ENCODE peak calls at places on chromosomes 2 and 18, in eight cellular contexts. One of them, this sample, is unnamed.

GRCh38 chr2:181300600-181301291 is 156.4 kb upstream of the ITGA4 start:
- DNase-seq in CD4-positive, alpha-beta T cell: no peak
- DNase-seq in nephron progenitor cell: no peak
- DNase-seq in neural crest cell: no peak
- DNase-seq in right atrium auricular region: no peak
- DNase-seq in cardiac fibroblast: no peak
- DNase-seq in left lung: no peak
- DNase-seq in HFFc6: no peak
- DNase-seq in this sample: no peak

GRCh38 chr18:2981212-2981728 is 31.7 kb downstream of the LPIN2 start:
- DNase-seq in CD4-positive, alpha-beta T cell: no peak
- DNase-seq in nephron progenitor cell: no peak
- DNase-seq in neural crest cell: no peak
- DNase-seq in right atrium auricular region: no peak
- DNase-seq in cardiac fibroblast: peak; percentile 81
- DNase-seq in left lung: no peak
- DNase-seq in HFFc6: peak; percentile 89
- DNase-seq in this sample: no peak

GRCh38 chr2:174336403-174337336 is 1.9 kb downstream of the SP9 start:
- DNase-seq in CD4-positive, alpha-beta T cell: no peak
- DNase-seq in nephron progenitor cell: peak; percentile 67
- DNase-seq in neural crest cell: peak; percentile 51
- DNase-seq in right atrium auricular region: no peak
- DNase-seq in cardiac fibroblast: no peak
- DNase-seq in left lung: peak; percentile 86
- DNase-seq in HFFc6: no peak
- DNase-seq in this sample: peak; percentile 63

GRCh38 chr2:72080286-72081145 is 67.1 kb downstream of the CYP26B1 start:
- DNase-seq in CD4-positive, alpha-beta T cell: no peak
- DNase-seq in nephron progenitor cell: no peak
- DNase-seq in neural crest cell: no peak
- DNase-seq in right atrium auricular region: no peak
- DNase-seq in cardiac fibroblast: no peak
- DNase-seq in left lung: peak; percentile 51
- DNase-seq in HFFc6: no peak
- DNase-seq in this sample: no peak

GRCh38 chr2:14756122-14756541 is 123.6 kb downstream of the LRATD1 start:
- DNase-seq in CD4-positive, alpha-beta T cell: no peak
- DNase-seq in nephron progenitor cell: no peak
- DNase-seq in neural crest cell: no peak
- DNase-seq in right atrium auricular region: no peak
- DNase-seq in cardiac fibroblast: no peak
- DNase-seq in left lung: no peak
- DNase-seq in HFFc6: peak; percentile 19
- DNase-seq in this sample: no peak

GRCh38 chr2:207725815-207726578 is 14.6 kb downstream of the CCNYL1 start:
- DNase-seq in CD4-positive, alpha-beta T cell: no peak
- DNase-seq in nephron progenitor cell: no peak
- DNase-seq in neural crest cell: no peak
- DNase-seq in right atrium auricular region: no peak
- DNase-seq in cardiac fibroblast: no peak
- DNase-seq in left lung: no peak
- DNase-seq in HFFc6: no peak
- DNase-seq in this sample: no peak

GRCh38 chr2:84970956-84971798 is at the start of gene KCMF1:
- DNase-seq in CD4-positive, alpha-beta T cell: peak; percentile 65
- DNase-seq in nephron progenitor cell: peak; percentile 80
- DNase-seq in neural crest cell: peak; percentile 54
- DNase-seq in right atrium auricular region: no peak
- DNase-seq in cardiac fibroblast: peak; percentile 81
- DNase-seq in left lung: peak; percentile 96
- DNase-seq in HFFc6: peak; percentile 55
- DNase-seq in this sample: peak; percentile 79

GRCh38 chr18:32405588-32405987 is 65.1 kb downstream of the GAREM1 start:
- DNase-seq in CD4-positive, alpha-beta T cell: no peak
- DNase-seq in nephron progenitor cell: no peak
- DNase-seq in neural crest cell: no peak
- DNase-seq in right atrium auricular region: no peak
- DNase-seq in cardiac fibroblast: no peak
- DNase-seq in left lung: no peak
- DNase-seq in HFFc6: no peak
- DNase-seq in this sample: no peak

GRCh38 chr18:73663581-73663980 is 484.1 kb downstream of the FBXO15 start:
- DNase-seq in CD4-positive, alpha-beta T cell: no peak
- DNase-seq in nephron progenitor cell: no peak
- DNase-seq in neural crest cell: no peak
- DNase-seq in right atrium auricular region: no peak
- DNase-seq in cardiac fibroblast: no peak
- DNase-seq in left lung: no peak
- DNase-seq in HFFc6: no peak
- DNase-seq in this sample: no peak

GRCh38 chr2:134282638-134283400 is 28.9 kb downstream of the MGAT5 start:
- DNase-seq in CD4-positive, alpha-beta T cell: no peak
- DNase-seq in nephron progenitor cell: no peak
- DNase-seq in neural crest cell: no peak
- DNase-seq in right atrium auricular region: no peak
- DNase-seq in cardiac fibroblast: no peak
- DNase-seq in left lung: no peak
- DNase-seq in HFFc6: no peak
- DNase-seq in this sample: no peak

GRCh38 chr18:70380915-70381896 is 92.4 kb downstream of the SOCS6 start:
- DNase-seq in CD4-positive, alpha-beta T cell: no peak
- DNase-seq in nephron progenitor cell: peak; percentile 34
- DNase-seq in neural crest cell: peak; percentile 42
- DNase-seq in right atrium auricular region: no peak
- DNase-seq in cardiac fibroblast: peak; percentile 26
- DNase-seq in left lung: no peak
- DNase-seq in HFFc6: no peak
- DNase-seq in this sample: no peak

GRCh38 chr2:160736148-160736547 is 242.5 kb upstream of the RBMS1 start:
- DNase-seq in CD4-positive, alpha-beta T cell: no peak
- DNase-seq in nephron progenitor cell: no peak
- DNase-seq in neural crest cell: no peak
- DNase-seq in right atrium auricular region: no peak
- DNase-seq in cardiac fibroblast: no peak
- DNase-seq in left lung: no peak
- DNase-seq in HFFc6: no peak
- DNase-seq in this sample: no peak

GRCh38 chr2:143193121-143193520 is 63.9 kb downstream of the ARHGAP15 start:
- DNase-seq in CD4-positive, alpha-beta T cell: no peak
- DNase-seq in nephron progenitor cell: no peak
- DNase-seq in neural crest cell: no peak
- DNase-seq in right atrium auricular region: no peak
- DNase-seq in cardiac fibroblast: no peak
- DNase-seq in left lung: no peak
- DNase-seq in HFFc6: no peak
- DNase-seq in this sample: no peak

GRCh38 chr2:44655401-44655864 is 286.1 kb upstream of the SIX3 start:
- DNase-seq in CD4-positive, alpha-beta T cell: no peak
- DNase-seq in nephron progenitor cell: no peak
- DNase-seq in neural crest cell: no peak
- DNase-seq in right atrium auricular region: no peak
- DNase-seq in cardiac fibroblast: no peak
- DNase-seq in left lung: no peak
- DNase-seq in HFFc6: no peak
- DNase-seq in this sample: no peak

GRCh38 chr2:151947524-151948165 is 119.4 kb upstream of the ARL5A start:
- DNase-seq in CD4-positive, alpha-beta T cell: no peak
- DNase-seq in nephron progenitor cell: no peak
- DNase-seq in neural crest cell: no peak
- DNase-seq in right atrium auricular region: no peak
- DNase-seq in cardiac fibroblast: peak; percentile 8
- DNase-seq in left lung: no peak
- DNase-seq in HFFc6: no peak
- DNase-seq in this sample: no peak

GRCh38 chr2:175807031-175807873 is 194.8 kb downstream of the LNPK start:
- DNase-seq in CD4-positive, alpha-beta T cell: no peak
- DNase-seq in nephron progenitor cell: no peak
- DNase-seq in neural crest cell: no peak
- DNase-seq in right atrium auricular region: no peak
- DNase-seq in cardiac fibroblast: peak; percentile 5
- DNase-seq in left lung: no peak
- DNase-seq in HFFc6: peak; percentile 87
- DNase-seq in this sample: no peak

GRCh38 chr18:58201728-58202405 is 157.8 kb downstream of the NEDD4L start:
- DNase-seq in CD4-positive, alpha-beta T cell: no peak
- DNase-seq in nephron progenitor cell: no peak
- DNase-seq in neural crest cell: no peak
- DNase-seq in right atrium auricular region: no peak
- DNase-seq in cardiac fibroblast: no peak
- DNase-seq in left lung: no peak
- DNase-seq in HFFc6: no peak
- DNase-seq in this sample: no peak

GRCh38 chr2:55894720-55895119 is 28.9 kb downstream of the EFEMP1 start:
- DNase-seq in CD4-positive, alpha-beta T cell: no peak
- DNase-seq in nephron progenitor cell: no peak
- DNase-seq in neural crest cell: no peak
- DNase-seq in right atrium auricular region: no peak
- DNase-seq in cardiac fibroblast: no peak
- DNase-seq in left lung: no peak
- DNase-seq in HFFc6: no peak
- DNase-seq in this sample: no peak

GRCh38 chr2:98739020-98739419 is 8.1 kb upstream of the MGAT4A start:
- DNase-seq in CD4-positive, alpha-beta T cell: no peak
- DNase-seq in nephron progenitor cell: no peak
- DNase-seq in neural crest cell: no peak
- DNase-seq in right atrium auricular region: no peak
- DNase-seq in cardiac fibroblast: no peak
- DNase-seq in left lung: no peak
- DNase-seq in HFFc6: no peak
- DNase-seq in this sample: no peak

GRCh38 chr18:24799720-24800119 is 339.3 kb downstream of the HRH4 start:
- DNase-seq in CD4-positive, alpha-beta T cell: no peak
- DNase-seq in nephron progenitor cell: no peak
- DNase-seq in neural crest cell: no peak
- DNase-seq in right atrium auricular region: no peak
- DNase-seq in cardiac fibroblast: no peak
- DNase-seq in left lung: no peak
- DNase-seq in HFFc6: no peak
- DNase-seq in this sample: no peak

GRCh38 chr18:24801011-24801410 is 340.6 kb downstream of the HRH4 start:
- DNase-seq in CD4-positive, alpha-beta T cell: no peak
- DNase-seq in nephron progenitor cell: no peak
- DNase-seq in neural crest cell: no peak
- DNase-seq in right atrium auricular region: no peak
- DNase-seq in cardiac fibroblast: no peak
- DNase-seq in left lung: no peak
- DNase-seq in HFFc6: no peak
- DNase-seq in this sample: no peak

GRCh38 chr18:24802439-24802838 is 342.0 kb downstream of the HRH4 start:
- DNase-seq in CD4-positive, alpha-beta T cell: no peak
- DNase-seq in nephron progenitor cell: no peak
- DNase-seq in neural crest cell: no peak
- DNase-seq in right atrium auricular region: no peak
- DNase-seq in cardiac fibroblast: no peak
- DNase-seq in left lung: no peak
- DNase-seq in HFFc6: no peak
- DNase-seq in this sample: no peak

GRCh38 chr18:24797987-24798386 is 337.6 kb downstream of the HRH4 start:
- DNase-seq in CD4-positive, alpha-beta T cell: no peak
- DNase-seq in nephron progenitor cell: no peak
- DNase-seq in neural crest cell: no peak
- DNase-seq in right atrium auricular region: no peak
- DNase-seq in cardiac fibroblast: no peak
- DNase-seq in left lung: no peak
- DNase-seq in HFFc6: no peak
- DNase-seq in this sample: no peak

DNA sequence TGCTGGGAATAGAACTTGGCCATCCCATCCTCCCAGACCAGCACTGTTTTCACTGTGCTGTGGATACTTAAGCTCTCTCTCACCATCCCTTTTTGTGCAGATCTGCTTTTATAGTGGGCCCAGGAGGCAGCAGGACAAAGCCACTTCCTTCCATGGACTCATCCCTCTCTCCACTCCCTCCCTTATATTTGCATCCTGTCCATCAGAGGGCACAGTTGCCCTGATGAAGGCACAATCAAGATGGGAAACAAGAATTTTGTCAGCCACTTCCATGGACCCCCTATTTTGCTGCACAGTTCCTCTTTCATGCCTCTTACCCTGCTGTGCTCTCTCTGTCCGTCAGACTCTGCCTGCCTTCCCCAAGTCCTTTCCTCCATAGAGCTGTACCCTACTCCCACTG is 338.7 kb downstream of the HRH4 start:
- DNase-seq in CD4-positive, alpha-beta T cell: no peak
- DNase-seq in nephron progenitor cell: no peak
- DNase-seq in neural crest cell: no peak
- DNase-seq in right atrium auricular region: no peak
- DNase-seq in cardiac fibroblast: no peak
- DNase-seq in left lung: no peak
- DNase-seq in HFFc6: no peak
- DNase-seq in this sample: no peak
- TF ChIP-seq CTCF in CD4-positive, alpha-beta T cell: no peak
- TF ChIP-seq CTCF in nephron progenitor cell: no peak
- TF ChIP-seq CTCF in neural crest cell: peak; percentile 13
- TF ChIP-seq CTCF in right atrium auricular region: no peak
- TF ChIP-seq CTCF in cardiac fibroblast: no peak
- TF ChIP-seq CTCF in left lung: no peak
- TF ChIP-seq CTCF in HFFc6: no peak
- TF ChIP-seq CTCF in this sample: no peak

GRCh38 chr18:42030586-42031182 is 75.7 kb downstream of the PIK3C3 start:
- DNase-seq in CD4-positive, alpha-beta T cell: no peak
- DNase-seq in nephron progenitor cell: peak; percentile 33
- DNase-seq in neural crest cell: peak; percentile 12
- DNase-seq in right atrium auricular region: no peak
- DNase-seq in cardiac fibroblast: peak; percentile 31
- DNase-seq in left lung: no peak
- DNase-seq in HFFc6: peak; percentile 23
- DNase-seq in this sample: peak; percentile 57
- TF ChIP-seq CTCF in CD4-positive, alpha-beta T cell: peak; percentile 14
- TF ChIP-seq CTCF in nephron progenitor cell: peak; percentile 50
- TF ChIP-seq CTCF in neural crest cell: peak; percentile 66
- TF ChIP-seq CTCF in right atrium auricular region: peak; percentile 19
- TF ChIP-seq CTCF in cardiac fibroblast: peak; percentile 75
- TF ChIP-seq CTCF in left lung: peak; percentile 13
- TF ChIP-seq CTCF in HFFc6: peak; percentile 82
- TF ChIP-seq CTCF in this sample: peak; percentile 47

GRCh38 chr2:112794131-112794733 is 9.9 kb upstream of the IL1A start:
- DNase-seq in CD4-positive, alpha-beta T cell: no peak
- DNase-seq in nephron progenitor cell: no peak
- DNase-seq in neural crest cell: no peak
- DNase-seq in right atrium auricular region: peak; percentile 73
- DNase-seq in cardiac fibroblast: peak; percentile 87
- DNase-seq in left lung: no peak
- DNase-seq in HFFc6: peak; percentile 82
- DNase-seq in this sample: no peak
- TF ChIP-seq CTCF in CD4-positive, alpha-beta T cell: no peak
- TF ChIP-seq CTCF in nephron progenitor cell: no peak
- TF ChIP-seq CTCF in neural crest cell: no peak
- TF ChIP-seq CTCF in right atrium auricular region: no peak
- TF ChIP-seq CTCF in cardiac fibroblast: no peak
- TF ChIP-seq CTCF in left lung: no peak
- TF ChIP-seq CTCF in HFFc6: no peak
- TF ChIP-seq CTCF in this sample: no peak

GRCh38 chr2:239375278-239376061 is 25.4 kb downstream of the HDAC4 start:
- DNase-seq in CD4-positive, alpha-beta T cell: no peak
- DNase-seq in nephron progenitor cell: no peak
- DNase-seq in neural crest cell: no peak
- DNase-seq in right atrium auricular region: no peak
- DNase-seq in cardiac fibroblast: no peak
- DNase-seq in left lung: peak; percentile 65
- DNase-seq in HFFc6: no peak
- DNase-seq in this sample: peak; percentile 27
- TF ChIP-seq CTCF in CD4-positive, alpha-beta T cell: no peak
- TF ChIP-seq CTCF in nephron progenitor cell: no peak
- TF ChIP-seq CTCF in neural crest cell: no peak
- TF ChIP-seq CTCF in right atrium auricular region: no peak
- TF ChIP-seq CTCF in cardiac fibroblast: no peak
- TF ChIP-seq CTCF in left lung: no peak
- TF ChIP-seq CTCF in HFFc6: peak; percentile 28
- TF ChIP-seq CTCF in this sample: no peak

This sample was measured in glutamatergic neuron.